ENCODE peak calls at places on chromosomes 6 and 20, in five cellular contexts. X is Panc1, T is IMR-90, Y is spleen, K is kidney epithelial cell. S is an unnamed sample.

GRCh38 chr20:38418509-38419204 is 16.5 kb downstream of the SNHG17 start:
- DNase-seq in X (no peak), Y (no peak), T (peak), K (no peak), S (no peak)

GRCh38 chr20:23231561-23232218 is 118.9 kb upstream of the NXT1 start:
- DNase-seq in K (no peak), T (peak), Y (no peak), X (no peak), S (no peak)

GRCh38 chr6:37068523-37069270 is 63.2 kb downstream of the FGD2 start:
- DNase-seq in K (no peak), X (no peak), T (no peak), Y (peak), S (no peak)

GRCh38 chr6:44224154-44224977 is 971 bp downstream of the SLC29A1 start:
- DNase-seq in X (no peak), K (no peak), Y (peak), T (peak), S (no peak)

GRCh38 chr6:80676386-80676785 is 569.9 kb downstream of the BCKDHB start:
- DNase-seq in X (no peak), Y (no peak), T (peak), K (no peak), S (no peak)

GRCh38 chr6:170459451-170459850 is 93.7 kb downstream of the PSMB1 start:
- DNase-seq in K (peak), X (peak), Y (peak), T (peak), S (peak)

GRCh38 chr6:108565893-108566292 is 5.2 kb downstream of the FOXO3 start:
- DNase-seq in X (no peak), K (no peak), T (peak), Y (no peak), S (no peak)

GRCh38 chr6:146177785-146178184 is 148.9 kb downstream of the GRM1 start:
- DNase-seq in K (no peak), Y (no peak), X (no peak), T (no peak), S (no peak)

GRCh38 chr20:35238170-35238569 is 11.7 kb downstream of the MMP24 start:
- DNase-seq in T (no peak), X (no peak), K (no peak), Y (no peak), S (no peak)

GRCh38 chr20:34112600-34113061 is 588 bp upstream of the EIF2S2 start:
- DNase-seq in Y (peak), K (no peak), T (peak), X (no peak), S (peak)

GRCh38 chr20:45779011-45779915 is 12.4 kb downstream of the WFDC3 start:
- DNase-seq in T (peak), X (peak), Y (no peak), K (peak), S (no peak)

GRCh38 chr6:154872605-154873004 is 122.5 kb upstream of the TIAM2 start:
- DNase-seq in K (no peak), T (no peak), Y (no peak), X (no peak), S (no peak)
- TF ChIP-seq CTCF in K (no peak), T (no peak), Y (no peak), X (no peak), S (no peak)

DNA sequence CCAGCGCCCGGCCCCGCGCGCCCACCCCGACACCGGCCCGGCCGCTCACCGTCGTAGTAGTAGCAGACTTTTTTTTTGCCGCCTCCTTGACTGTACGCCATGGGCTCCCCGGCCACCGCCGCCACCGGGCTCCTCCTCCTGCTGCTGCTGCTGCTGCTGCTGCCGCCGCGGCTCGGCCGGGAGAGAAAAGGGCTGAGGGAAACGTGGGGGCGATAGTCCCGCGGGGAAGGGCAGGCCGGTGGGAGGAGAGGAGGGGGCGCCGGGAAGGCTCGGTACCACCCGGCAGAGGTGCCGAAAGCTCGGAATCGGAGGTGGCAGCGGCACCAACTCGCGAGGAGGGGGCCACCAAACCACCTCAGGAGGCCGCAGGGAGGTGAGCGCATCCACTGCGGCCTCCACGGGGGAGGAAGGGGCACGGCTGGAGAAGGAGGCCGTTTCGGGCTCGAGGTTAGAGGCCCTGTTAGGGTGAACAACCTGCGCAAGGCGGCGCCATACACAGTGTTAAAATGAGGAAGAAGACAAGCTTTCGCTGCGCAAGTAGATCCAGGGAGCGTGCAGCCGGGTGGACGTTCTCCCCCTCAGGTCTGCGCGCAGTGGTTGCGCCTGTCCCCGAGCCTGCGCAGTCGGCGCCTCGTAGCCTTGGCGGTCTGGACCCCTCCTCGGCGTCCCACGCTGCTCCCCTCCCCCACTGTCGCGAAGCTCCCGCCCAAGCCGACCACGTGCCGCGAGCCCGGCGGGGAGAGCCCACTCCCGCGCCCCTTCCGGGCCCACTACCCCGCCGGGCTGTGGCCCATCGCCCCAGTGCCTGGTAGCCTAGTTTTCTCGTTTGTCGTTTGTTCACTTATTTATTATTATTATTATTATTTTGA is at the start of gene HDAC2:
- DNase-seq in T (peak), K (no peak), Y (peak), X (peak), S (peak)
- TF ChIP-seq CTCF in T (no peak), K (no peak), Y (no peak), X (no peak), S (no peak)

GRCh38 chr20:59933849-59934585 is 580 bp upstream of the SYCP2 start:
- DNase-seq in X (peak), Y (peak), T (peak), K (no peak), S (peak)
- TF ChIP-seq CTCF in X (peak), Y (peak), T (peak), K (peak), S (peak)

DNA sequence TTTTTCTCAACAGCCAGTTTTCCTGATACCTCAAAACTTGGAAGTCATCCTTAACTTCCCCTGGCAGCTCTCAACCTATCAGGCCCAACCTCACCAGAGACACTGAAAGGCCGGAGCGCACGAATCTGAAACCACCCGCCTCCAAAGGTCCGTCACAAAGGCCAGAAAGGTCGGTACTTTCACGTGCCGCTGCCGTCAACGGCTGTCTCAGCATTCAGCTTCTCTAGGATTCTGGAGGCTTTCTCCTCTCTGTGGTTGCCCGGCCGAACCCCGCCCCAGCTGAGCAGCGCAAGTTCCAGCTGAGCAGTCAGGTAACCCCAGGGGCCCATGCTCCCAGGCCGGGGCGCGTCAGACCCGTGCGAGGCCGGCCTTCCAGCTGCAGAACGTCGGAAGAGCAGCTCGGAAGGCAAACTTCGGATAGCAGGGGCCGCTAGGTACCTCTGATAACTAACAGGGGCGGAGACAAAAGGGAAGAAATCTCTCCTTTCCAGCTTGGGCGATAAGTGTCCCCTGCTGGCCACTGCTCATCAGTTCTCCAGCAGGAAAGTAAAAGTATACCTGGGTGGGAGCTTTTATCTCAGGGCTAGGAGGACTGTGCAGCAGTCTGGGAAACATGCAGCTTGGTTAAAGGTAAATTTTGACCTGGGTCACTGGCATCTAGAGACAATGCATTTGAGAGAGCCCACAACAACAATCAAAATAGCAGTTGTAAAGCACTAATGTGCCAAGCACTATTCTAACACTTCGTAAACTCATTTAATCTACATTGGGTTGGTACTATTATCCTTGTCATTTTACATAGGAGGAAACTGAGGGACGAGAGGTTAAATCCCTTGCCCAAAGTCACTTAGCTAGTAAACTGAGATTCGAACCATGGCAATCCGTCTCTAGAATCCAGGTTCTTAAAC is 16.1 kb downstream of the ZSCAN12 start:
- DNase-seq in Y (peak), K (peak), T (peak), X (peak), S (peak)
- TF ChIP-seq CTCF in Y (peak), K (peak), T (peak), X (peak), S (peak)

DNA sequence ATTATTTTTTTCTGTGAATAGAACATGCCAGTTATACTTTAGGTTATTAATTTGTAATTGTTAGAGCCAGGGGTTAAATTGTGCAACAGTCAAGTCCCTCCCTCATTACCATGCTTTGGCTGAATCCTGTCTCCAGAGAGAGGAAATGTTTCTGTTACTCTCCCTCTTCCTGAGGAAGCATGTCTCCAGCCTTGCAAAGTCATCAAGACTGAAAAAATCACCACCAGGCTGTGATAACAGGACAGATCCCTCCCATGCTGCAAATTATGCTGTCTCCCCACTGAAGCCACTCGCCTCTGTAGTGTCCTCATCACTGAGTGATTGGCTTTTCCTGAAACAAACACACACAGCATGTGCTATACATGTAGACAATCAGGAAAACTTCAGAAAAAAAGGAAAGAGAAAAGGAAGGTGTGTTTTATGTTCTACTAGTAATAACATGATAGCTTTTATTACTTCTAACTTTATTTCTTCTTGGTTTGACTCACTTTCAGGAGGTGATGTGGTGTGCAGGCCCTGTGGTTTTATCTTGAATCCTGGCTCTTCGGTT is 290.0 kb upstream of the JAG1 start:
- DNase-seq in T (no peak), X (no peak), K (no peak), Y (no peak), S (no peak)
- TF ChIP-seq CTCF in T (no peak), X (no peak), K (no peak), Y (no peak), S (no peak)

DNA sequence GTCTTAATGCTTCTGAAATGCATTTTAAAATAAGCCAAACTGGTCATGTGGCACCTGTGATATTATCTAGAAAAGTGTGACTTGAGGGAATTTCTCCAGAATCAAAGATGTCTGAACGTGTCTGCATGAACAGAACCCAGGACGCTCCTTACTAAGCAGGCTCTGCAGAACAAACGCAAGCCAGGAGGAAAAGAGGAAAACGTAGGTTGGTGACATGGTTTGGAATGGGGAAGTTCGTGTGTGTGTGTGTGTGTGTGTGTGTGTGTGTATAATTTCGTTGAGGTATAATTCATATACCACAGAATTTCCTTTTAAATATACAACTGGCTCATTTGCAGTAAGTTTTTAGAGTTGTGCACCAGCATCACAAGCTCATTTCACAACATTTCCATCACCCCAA is 200.5 kb upstream of the FOXQ1 start:
- DNase-seq in X (no peak), K (no peak), T (no peak), Y (no peak), S (no peak)
- TF ChIP-seq CTCF in X (no peak), K (no peak), T (no peak), Y (no peak), S (no peak)

DNA sequence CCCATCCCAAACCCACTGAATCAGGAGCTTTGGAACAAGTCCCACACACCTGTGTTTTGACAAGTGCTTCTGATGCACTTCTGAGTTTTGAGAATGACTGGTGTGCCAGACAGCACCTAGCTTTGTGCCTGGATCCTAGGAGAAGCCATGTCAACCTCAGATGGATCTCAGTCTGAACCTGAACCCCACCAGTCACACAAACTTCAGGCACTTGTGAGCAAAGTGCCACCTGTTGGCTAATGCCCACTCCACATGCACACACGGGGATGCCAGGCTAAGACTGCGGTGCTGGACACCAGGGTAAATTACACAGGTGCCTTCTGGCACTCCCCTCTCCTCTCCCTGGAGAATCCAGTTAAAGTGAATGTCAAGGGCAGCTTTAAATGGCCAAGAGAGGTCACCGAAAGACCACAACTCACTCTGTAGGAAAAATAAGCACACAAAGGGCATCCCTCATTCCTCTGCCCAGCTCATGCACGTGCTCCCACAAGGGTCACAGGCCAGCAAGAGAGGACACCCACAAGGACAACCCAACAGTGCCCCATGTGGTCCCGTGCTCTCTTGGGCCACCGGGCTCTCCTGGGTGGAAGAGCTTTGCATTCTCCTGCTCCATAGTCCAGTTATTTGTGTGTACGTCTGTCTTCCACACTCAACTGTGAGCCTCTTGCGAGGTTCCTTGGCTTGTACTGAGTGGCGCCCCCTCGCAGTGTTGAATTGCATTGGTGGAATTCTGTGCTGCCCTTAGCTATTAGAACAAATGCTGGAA is 45.6 kb downstream of the TAF8 start:
- DNase-seq in K (no peak), T (no peak), Y (no peak), X (no peak), S (no peak)
- TF ChIP-seq CTCF in K (no peak), T (no peak), Y (no peak), X (peak), S (no peak)

GRCh38 chr20:15902493-15902892 is 670.8 kb downstream of the KIF16B start:
- DNase-seq in Y (no peak), X (no peak), K (no peak), T (no peak), S (no peak)
- TF ChIP-seq CTCF in Y (no peak), X (no peak), K (peak), T (no peak), S (no peak)